ENCODE peak calls at places on chromosomes 13 and 19, in eight cellular contexts. One of them, this sample, is unnamed. For H3K4me1, the result is how much of the 10 kb centered on the place peaks cover.

GRCh38 chr13:94704347-94705080 is 7.8 kb downstream of the SOX21 start:
- DNase-seq in IMR-90: no peak
- DNase-seq in CD8-positive, alpha-beta T cell: no peak
- DNase-seq in mesendoderm: no peak
- DNase-seq in heart left ventricle: no peak
- DNase-seq in heart right ventricle: no peak
- DNase-seq in neural progenitor cell: peak
- DNase-seq in Caco-2: no peak
- DNase-seq in this sample: no peak

GRCh38 chr19:50020481-50020880 is 4.7 kb downstream of the VRK3 start:
- DNase-seq in neural progenitor cell: no peak
- DNase-seq in CD8-positive, alpha-beta T cell: no peak
- DNase-seq in heart left ventricle: no peak
- DNase-seq in Caco-2: no peak
- DNase-seq in mesendoderm: no peak
- DNase-seq in IMR-90: no peak
- DNase-seq in heart right ventricle: no peak
- DNase-seq in this sample: no peak

GRCh38 chr13:40180776-40181175 is 485.7 kb downstream of the FOXO1 start:
- DNase-seq in mesendoderm: no peak
- DNase-seq in Caco-2: no peak
- DNase-seq in neural progenitor cell: no peak
- DNase-seq in IMR-90: no peak
- DNase-seq in heart left ventricle: no peak
- DNase-seq in CD8-positive, alpha-beta T cell: no peak
- DNase-seq in heart right ventricle: no peak
- DNase-seq in this sample: no peak

GRCh38 chr13:24226762-24227161 is 66.2 kb downstream of the SPATA13 start:
- DNase-seq in heart right ventricle: no peak
- DNase-seq in neural progenitor cell: no peak
- DNase-seq in heart left ventricle: no peak
- DNase-seq in Caco-2: no peak
- DNase-seq in IMR-90: no peak
- DNase-seq in mesendoderm: peak
- DNase-seq in CD8-positive, alpha-beta T cell: no peak
- DNase-seq in this sample: no peak

GRCh38 chr13:20998649-20999415 is 62.6 kb downstream of the LATS2 start:
- DNase-seq in neural progenitor cell: no peak
- DNase-seq in IMR-90: no peak
- DNase-seq in heart right ventricle: no peak
- DNase-seq in mesendoderm: no peak
- DNase-seq in Caco-2: no peak
- DNase-seq in CD8-positive, alpha-beta T cell: no peak
- DNase-seq in heart left ventricle: no peak
- DNase-seq in this sample: no peak

GRCh38 chr13:30165791-30166190 is 141.6 kb downstream of the KATNAL1 start:
- DNase-seq in CD8-positive, alpha-beta T cell: no peak
- DNase-seq in mesendoderm: no peak
- DNase-seq in IMR-90: no peak
- DNase-seq in heart right ventricle: no peak
- DNase-seq in heart left ventricle: no peak
- DNase-seq in neural progenitor cell: peak
- DNase-seq in Caco-2: no peak
- DNase-seq in this sample: no peak

GRCh38 chr13:39552233-39552632 is 50.8 kb downstream of the LHFPL6 start:
- DNase-seq in IMR-90: no peak
- DNase-seq in heart right ventricle: no peak
- DNase-seq in heart left ventricle: no peak
- DNase-seq in CD8-positive, alpha-beta T cell: no peak
- DNase-seq in neural progenitor cell: no peak
- DNase-seq in Caco-2: no peak
- DNase-seq in mesendoderm: no peak
- DNase-seq in this sample: no peak

GRCh38 chr13:93767917-93768422 is 541.4 kb downstream of the GPC6 start:
- DNase-seq in neural progenitor cell: no peak
- DNase-seq in IMR-90: no peak
- DNase-seq in heart right ventricle: no peak
- DNase-seq in Caco-2: no peak
- DNase-seq in heart left ventricle: no peak
- DNase-seq in mesendoderm: no peak
- DNase-seq in CD8-positive, alpha-beta T cell: no peak
- DNase-seq in this sample: no peak

GRCh38 chr13:99056381-99057014 is 78.6 kb upstream of the DOCK9 start:
- DNase-seq in CD8-positive, alpha-beta T cell: no peak
- DNase-seq in neural progenitor cell: no peak
- DNase-seq in mesendoderm: no peak
- DNase-seq in heart left ventricle: no peak
- DNase-seq in IMR-90: no peak
- DNase-seq in Caco-2: no peak
- DNase-seq in heart right ventricle: no peak
- DNase-seq in this sample: no peak

GRCh38 chr13:99061411-99061810 is 83.5 kb upstream of the DOCK9 start:
- DNase-seq in heart left ventricle: no peak
- DNase-seq in CD8-positive, alpha-beta T cell: no peak
- DNase-seq in heart right ventricle: no peak
- DNase-seq in mesendoderm: no peak
- DNase-seq in IMR-90: no peak
- DNase-seq in Caco-2: no peak
- DNase-seq in neural progenitor cell: no peak
- DNase-seq in this sample: no peak

GRCh38 chr13:99059498-99060070 is 81.7 kb upstream of the DOCK9 start:
- DNase-seq in heart left ventricle: no peak
- DNase-seq in heart right ventricle: no peak
- DNase-seq in mesendoderm: no peak
- DNase-seq in CD8-positive, alpha-beta T cell: no peak
- DNase-seq in IMR-90: no peak
- DNase-seq in neural progenitor cell: no peak
- DNase-seq in Caco-2: no peak
- DNase-seq in this sample: no peak

GRCh38 chr13:99057310-99057975 is 79.6 kb upstream of the DOCK9 start:
- DNase-seq in mesendoderm: no peak
- DNase-seq in Caco-2: no peak
- DNase-seq in neural progenitor cell: no peak
- DNase-seq in CD8-positive, alpha-beta T cell: no peak
- DNase-seq in heart right ventricle: no peak
- DNase-seq in IMR-90: peak
- DNase-seq in heart left ventricle: no peak
- DNase-seq in this sample: no peak

DNA sequence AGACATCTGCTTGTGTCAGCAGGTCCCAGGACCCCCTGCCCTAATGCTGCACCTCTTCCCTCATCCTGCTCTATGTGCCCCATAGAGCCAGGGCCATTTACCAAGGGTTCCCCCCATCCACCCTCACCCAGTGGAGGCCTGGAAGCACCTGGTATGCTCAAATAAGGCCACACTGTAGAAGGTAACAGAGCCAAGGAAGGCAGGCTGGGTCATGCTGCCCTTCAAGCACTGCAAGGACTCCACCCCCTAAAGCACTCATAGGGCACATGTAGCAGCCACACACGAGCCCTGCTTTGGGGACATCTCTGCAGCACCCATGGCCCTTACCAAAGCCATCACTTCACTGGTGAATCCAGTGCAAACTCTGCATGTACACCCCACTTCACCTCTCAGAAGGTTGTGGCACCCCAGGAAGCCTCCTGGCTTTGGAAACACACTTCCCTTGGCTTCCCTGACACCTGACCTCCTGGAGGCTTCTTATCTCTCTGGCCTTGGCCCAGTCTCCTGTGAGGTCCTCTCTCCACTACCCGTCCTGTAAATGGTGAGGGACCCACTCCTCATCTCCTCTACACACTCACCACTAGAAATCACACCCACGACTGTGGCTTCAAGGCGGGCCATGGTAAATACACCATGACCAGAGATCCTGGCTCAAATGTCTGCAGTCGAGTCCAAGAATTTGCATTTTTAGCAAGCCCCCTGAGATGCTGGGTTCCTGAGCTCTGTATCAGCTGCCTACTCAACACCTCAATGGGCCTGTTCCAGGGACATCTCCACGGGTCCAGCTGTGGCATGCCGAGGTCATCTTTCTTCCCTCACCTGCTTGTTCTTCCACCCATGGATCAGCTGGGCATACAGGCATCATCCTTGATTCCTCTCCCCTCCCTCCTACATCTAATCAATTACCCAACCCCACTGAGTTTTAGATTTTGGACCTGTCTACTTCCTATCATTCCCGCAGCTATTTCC is 80.9 kb upstream of the DOCK9 start:
- DNase-seq in IMR-90: no peak
- DNase-seq in neural progenitor cell: no peak
- DNase-seq in mesendoderm: no peak
- DNase-seq in heart left ventricle: no peak
- DNase-seq in Caco-2: no peak
- DNase-seq in heart right ventricle: no peak
- DNase-seq in CD8-positive, alpha-beta T cell: no peak
- DNase-seq in this sample: no peak
- H3K4me1 ChIP-seq in IMR-90: under half
- H3K4me1 ChIP-seq in neural progenitor cell: under half
- H3K4me1 ChIP-seq in mesendoderm: under half
- H3K4me1 ChIP-seq in heart left ventricle: half or more
- H3K4me1 ChIP-seq in Caco-2: under half
- H3K4me1 ChIP-seq in heart right ventricle: under half
- H3K4me1 ChIP-seq in CD8-positive, alpha-beta T cell: half or more
- H3K4me1 ChIP-seq in this sample: under half

GRCh38 chr19:10884273-10884672 is 12.9 kb downstream of the CARM1 start:
- DNase-seq in heart right ventricle: no peak
- DNase-seq in IMR-90: peak
- DNase-seq in neural progenitor cell: no peak
- DNase-seq in CD8-positive, alpha-beta T cell: no peak
- DNase-seq in heart left ventricle: no peak
- DNase-seq in Caco-2: no peak
- DNase-seq in mesendoderm: no peak
- DNase-seq in this sample: no peak
- H3K4me1 ChIP-seq in heart right ventricle: under half
- H3K4me1 ChIP-seq in IMR-90: under half
- H3K4me1 ChIP-seq in neural progenitor cell: half or more
- H3K4me1 ChIP-seq in CD8-positive, alpha-beta T cell: under half
- H3K4me1 ChIP-seq in heart left ventricle: under half
- H3K4me1 ChIP-seq in Caco-2: under half
- H3K4me1 ChIP-seq in mesendoderm: under half
- H3K4me1 ChIP-seq in this sample: under half

DNA sequence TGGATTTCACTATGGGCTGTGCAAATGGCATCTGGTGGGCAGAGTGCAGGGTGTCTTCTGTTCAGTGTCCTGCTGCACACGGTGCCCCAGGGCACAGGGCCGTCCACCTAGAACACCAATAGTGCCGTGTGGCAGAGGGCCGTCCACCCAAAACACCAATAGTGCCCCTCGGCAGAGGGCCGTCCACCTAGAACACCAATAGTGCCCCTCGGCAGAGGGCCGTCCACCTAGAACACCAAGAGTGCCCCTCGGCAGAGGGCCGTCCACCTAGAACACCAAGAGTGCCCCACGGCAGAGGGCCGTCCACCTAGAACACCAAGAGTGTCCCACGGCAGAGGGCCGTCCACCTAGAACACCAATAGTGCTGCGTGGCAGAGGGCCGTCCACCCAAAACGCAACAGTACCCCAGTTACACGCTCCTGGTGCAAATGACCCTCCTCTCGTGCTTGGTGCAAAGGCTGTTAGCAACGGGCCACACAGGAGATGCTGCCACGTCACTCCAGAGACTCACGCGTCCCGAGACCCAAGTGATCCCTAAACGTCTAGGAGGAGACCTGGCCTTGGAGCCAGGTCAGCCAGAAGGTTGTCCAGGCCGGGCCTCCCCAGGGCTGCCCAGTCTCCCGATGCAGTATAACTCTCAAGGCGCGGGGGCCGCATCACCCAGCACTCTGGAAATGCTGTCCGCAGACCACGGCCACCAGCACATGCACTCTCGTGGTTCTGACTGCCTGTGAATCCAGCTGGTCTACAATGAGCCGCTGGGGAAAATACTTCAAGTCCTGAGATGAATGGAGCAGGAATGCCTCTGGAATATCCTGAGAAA is 51.5 kb downstream of the RASA3 start:
- DNase-seq in CD8-positive, alpha-beta T cell: no peak
- DNase-seq in heart right ventricle: no peak
- DNase-seq in Caco-2: peak
- DNase-seq in heart left ventricle: peak
- DNase-seq in neural progenitor cell: no peak
- DNase-seq in IMR-90: no peak
- DNase-seq in mesendoderm: no peak
- DNase-seq in this sample: no peak
- H3K4me1 ChIP-seq in CD8-positive, alpha-beta T cell: half or more
- H3K4me1 ChIP-seq in heart right ventricle: under half
- H3K4me1 ChIP-seq in Caco-2: under half
- H3K4me1 ChIP-seq in heart left ventricle: under half
- H3K4me1 ChIP-seq in neural progenitor cell: under half
- H3K4me1 ChIP-seq in IMR-90: under half
- H3K4me1 ChIP-seq in mesendoderm: under half
- H3K4me1 ChIP-seq in this sample: under half

GRCh38 chr19:43607238-43608205 is 4.4 kb upstream of the SRRM5 start:
- DNase-seq in CD8-positive, alpha-beta T cell: no peak
- DNase-seq in mesendoderm: no peak
- DNase-seq in neural progenitor cell: no peak
- DNase-seq in IMR-90: no peak
- DNase-seq in heart right ventricle: no peak
- DNase-seq in Caco-2: no peak
- DNase-seq in heart left ventricle: no peak
- DNase-seq in this sample: no peak

GRCh38 chr19:43610493-43610892 is 1.4 kb upstream of the SRRM5 start:
- DNase-seq in mesendoderm: peak
- DNase-seq in heart right ventricle: no peak
- DNase-seq in IMR-90: peak
- DNase-seq in neural progenitor cell: no peak
- DNase-seq in CD8-positive, alpha-beta T cell: no peak
- DNase-seq in Caco-2: no peak
- DNase-seq in heart left ventricle: no peak
- DNase-seq in this sample: no peak

GRCh38 chr19:43605875-43606568 is 5.9 kb upstream of the SRRM5 start:
- DNase-seq in heart left ventricle: no peak
- DNase-seq in CD8-positive, alpha-beta T cell: no peak
- DNase-seq in IMR-90: no peak
- DNase-seq in mesendoderm: no peak
- DNase-seq in neural progenitor cell: no peak
- DNase-seq in heart right ventricle: no peak
- DNase-seq in Caco-2: no peak
- DNase-seq in this sample: no peak

GRCh38 chr19:43609872-43610271 is 2.0 kb upstream of the SRRM5 start:
- DNase-seq in neural progenitor cell: no peak
- DNase-seq in IMR-90: no peak
- DNase-seq in CD8-positive, alpha-beta T cell: no peak
- DNase-seq in heart left ventricle: no peak
- DNase-seq in mesendoderm: no peak
- DNase-seq in heart right ventricle: no peak
- DNase-seq in Caco-2: no peak
- DNase-seq in this sample: no peak

DNA sequence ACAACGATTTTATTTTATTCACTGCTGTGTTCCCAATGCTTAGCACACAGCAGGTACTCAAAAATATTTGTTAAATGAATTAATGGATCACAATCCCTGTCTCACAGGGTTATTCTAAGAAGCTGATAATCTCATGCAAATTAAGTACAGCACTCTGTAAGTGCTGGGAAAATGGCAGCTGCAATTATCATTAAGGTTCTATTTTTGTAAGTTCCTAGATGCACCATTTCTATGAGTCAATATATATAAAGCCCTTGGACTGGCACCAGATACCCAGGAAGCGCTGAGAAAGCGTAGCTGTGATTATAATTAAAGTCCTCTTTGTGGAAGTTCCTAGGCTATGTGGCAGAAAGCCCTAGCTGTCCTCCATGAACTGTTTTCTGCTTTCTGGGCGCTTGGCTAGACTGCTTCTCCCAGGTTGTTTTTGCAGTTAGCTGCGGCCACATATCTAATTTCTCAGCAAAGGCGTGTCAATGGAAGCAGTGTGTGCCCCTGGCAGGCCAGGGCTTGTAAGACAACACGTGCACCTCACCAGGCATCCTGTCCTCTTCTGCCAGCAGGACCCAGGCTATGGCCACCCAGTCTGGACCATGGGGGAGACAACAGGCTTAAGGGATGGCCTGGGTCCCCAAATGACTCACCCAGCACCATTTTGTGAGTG is 5.2 kb upstream of the SRRM5 start:
- DNase-seq in heart right ventricle: no peak
- DNase-seq in neural progenitor cell: no peak
- DNase-seq in mesendoderm: no peak
- DNase-seq in heart left ventricle: no peak
- DNase-seq in Caco-2: no peak
- DNase-seq in CD8-positive, alpha-beta T cell: no peak
- DNase-seq in IMR-90: no peak
- DNase-seq in this sample: no peak
- H3K4me1 ChIP-seq in heart right ventricle: under half
- H3K4me1 ChIP-seq in neural progenitor cell: under half
- H3K4me1 ChIP-seq in mesendoderm: under half
- H3K4me1 ChIP-seq in heart left ventricle: under half
- H3K4me1 ChIP-seq in Caco-2: under half
- H3K4me1 ChIP-seq in CD8-positive, alpha-beta T cell: under half
- H3K4me1 ChIP-seq in IMR-90: under half
- H3K4me1 ChIP-seq in this sample: under half